ENCODE peak calls at places on chromosome 2, in nine cellular contexts. D, Q, J, H, T, F, M, E and V are unnamed samples.

GRCh38 chr2:198968585-198968984 is 489.2 kb downstream of the SATB2 start:
- DNase-seq in T (no peak), E (peak), J (no peak), D (no peak), F (no peak), M (no peak), H (no peak), Q (no peak), V (no peak)

GRCh38 chr2:170161516-170162260 is 16.3 kb upstream of the MYO3B start:
- DNase-seq in F (no peak), J (no peak), Q (no peak), E (no peak), T (no peak), H (peak), D (no peak), M (no peak), V (no peak)

GRCh38 chr2:75334076-75334475 is 134.8 kb upstream of the TACR1 start:
- DNase-seq in Q (no peak), H (no peak), E (no peak), T (no peak), M (no peak), F (no peak), D (no peak), J (no peak), V (no peak)

GRCh38 chr2:168246483-168247340 is 683 bp downstream of the STK39 start:
- DNase-seq in M (peak), E (peak), D (peak), T (peak), J (peak), H (peak), Q (peak), F (peak), V (peak)

GRCh38 chr2:154132827-154133226 is 261.1 kb downstream of the GALNT13 start:
- DNase-seq in H (no peak), F (no peak), D (no peak), E (no peak), J (no peak), T (no peak), Q (no peak), M (no peak), V (no peak)

GRCh38 chr2:10123281-10123680 is 742 bp downstream of the RRM2 start:
- DNase-seq in T (no peak), F (no peak), E (no peak), D (no peak), Q (no peak), H (no peak), J (no peak), M (no peak), V (peak)

GRCh38 chr2:197852127-197852526 is 47.7 kb downstream of the PLCL1 start:
- DNase-seq in Q (no peak), T (no peak), H (no peak), F (no peak), E (no peak), M (no peak), D (no peak), J (no peak), V (no peak)

GRCh38 chr2:235639387-235639786 is 145.5 kb downstream of the AGAP1 start:
- DNase-seq in D (no peak), T (no peak), F (peak), E (peak), H (no peak), M (no peak), J (peak), Q (no peak), V (peak)

GRCh38 chr2:99403524-99403923 is 66.3 kb downstream of the EIF5B start:
- DNase-seq in H (peak), M (no peak), D (no peak), E (no peak), F (no peak), Q (no peak), J (no peak), T (peak), V (no peak)

GRCh38 chr2:20182241-20182931 is 42.5 kb downstream of the SDC1 start:
- DNase-seq in H (peak), Q (peak), M (no peak), E (peak), J (no peak), F (peak), D (peak), T (no peak), V (no peak)

GRCh38 chr2:150143087-150143536 is 344.4 kb downstream of the RND3 start:
- DNase-seq in F (peak), M (no peak), D (no peak), Q (no peak), T (no peak), H (no peak), J (no peak), E (no peak), V (no peak)

GRCh38 chr2:6337123-6337830 is 528.4 kb downstream of the CMPK2 start:
- DNase-seq in E (no peak), J (no peak), H (no peak), F (no peak), Q (no peak), D (no peak), M (no peak), T (no peak), V (no peak)

GRCh38 chr2:217434183-217434620 is 568.6 kb downstream of the TNS1 start:
- DNase-seq in D (peak), J (peak), H (peak), F (peak), T (peak), E (peak), Q (no peak), M (no peak), V (peak)

GRCh38 chr2:52431352-52431760 is 1336.2 kb upstream of the CHAC2 start:
- DNase-seq in T (no peak), F (no peak), H (no peak), M (peak), J (no peak), E (no peak), D (no peak), Q (no peak), V (no peak)

GRCh38 chr2:225334524-225334923 is 65.0 kb upstream of the NYAP2 start:
- DNase-seq in M (no peak), F (no peak), D (no peak), E (no peak), H (no peak), Q (no peak), T (no peak), J (no peak), V (no peak)

GRCh38 chr2:214451516-214451915 is 40.7 kb downstream of the VWC2L start:
- DNase-seq in D (no peak), M (no peak), F (no peak), E (no peak), T (no peak), H (no peak), Q (no peak), J (no peak), V (no peak)

GRCh38 chr2:20122864-20123263 is 71.4 kb upstream of the LAPTM4A start:
- DNase-seq in D (no peak), J (no peak), Q (no peak), M (no peak), F (no peak), T (no peak), E (no peak), H (no peak), V (no peak)

GRCh38 chr2:240898108-240898730 is 2.3 kb upstream of the MAB21L4 start:
- DNase-seq in M (peak), J (no peak), H (no peak), E (peak), D (peak), F (no peak), Q (no peak), T (no peak), V (no peak)

GRCh38 chr2:8159966-8160603 is 521.8 kb upstream of the ID2 start:
- DNase-seq in M (no peak), J (no peak), F (no peak), D (no peak), E (no peak), H (no peak), Q (no peak), T (peak), V (no peak)

GRCh38 chr2:33111002-33111446 is 164.3 kb downstream of the LTBP1 start:
- DNase-seq in F (peak), T (no peak), Q (no peak), H (no peak), M (no peak), J (no peak), E (no peak), D (no peak), V (no peak)

GRCh38 chr2:101518470-101519172 is 43.7 kb upstream of the RFX8 start:
- DNase-seq in Q (peak), H (peak), D (peak), F (peak), J (no peak), T (peak), M (no peak), E (peak), V (no peak)

GRCh38 chr2:240570531-240571313 is 2.4 kb downstream of the RNPEPL1 start:
- DNase-seq in M (peak), T (no peak), J (no peak), H (no peak), E (peak), F (no peak), D (peak), Q (peak), V (no peak)

GRCh38 chr2:146370821-146371220 is 1474.0 kb upstream of the ACVR2A start:
- DNase-seq in T (no peak), E (no peak), Q (no peak), F (peak), M (no peak), H (no peak), D (no peak), J (no peak), V (no peak)

GRCh38 chr2:204914708-204915107 is 369.4 kb downstream of the PARD3B start:
- DNase-seq in F (no peak), H (peak), M (no peak), T (no peak), J (no peak), Q (no peak), E (no peak), D (no peak), V (no peak)

GRCh38 chr2:238021327-238021726 is 39.5 kb upstream of the SCLY start:
- DNase-seq in M (no peak), F (peak), E (no peak), T (no peak), J (no peak), Q (no peak), H (no peak), D (no peak), V (no peak)

GRCh38 chr2:162212366-162212765 is 30.9 kb downstream of the FAP start:
- DNase-seq in T (no peak), D (no peak), J (no peak), H (no peak), Q (no peak), E (no peak), F (peak), M (no peak), V (no peak)

DNA sequence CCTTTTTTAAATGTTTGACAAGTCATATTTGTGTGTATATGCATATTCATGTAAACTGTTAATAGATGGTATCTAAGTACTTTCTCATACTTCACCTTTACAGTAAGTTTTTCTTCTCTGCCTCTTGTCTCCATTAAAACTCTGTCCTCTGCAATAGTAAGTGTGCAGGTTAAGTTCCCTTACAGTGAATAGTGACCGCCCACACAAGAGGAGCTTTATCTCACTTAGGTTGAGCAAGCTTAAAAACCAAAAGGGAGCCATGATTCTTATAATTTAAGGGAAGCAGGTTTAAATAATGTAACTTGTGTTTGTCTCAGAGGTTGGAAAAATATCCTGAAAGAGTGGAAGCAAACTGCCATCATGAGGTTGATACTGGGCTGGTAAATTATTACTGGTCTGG is 61.3 kb downstream of the MRPS9 start:
- DNase-seq in H (no peak), T (no peak), D (no peak), M (no peak), F (no peak), J (no peak), Q (no peak), E (no peak), V (no peak)
- TF ChIP-seq POLR2A in H (no peak), T (no peak), D (no peak), M (no peak), F (no peak), J (no peak), Q (no peak), E (no peak), V (no peak)

GRCh38 chr2:173926875-173927274 is 38.3 kb downstream of the SP3 start:
- DNase-seq in T (no peak), H (no peak), E (no peak), M (no peak), F (no peak), D (no peak), Q (no peak), J (no peak), V (no peak)

GRCh38 chr2:173922068-173922467 is 43.1 kb downstream of the SP3 start:
- DNase-seq in E (no peak), M (no peak), F (no peak), J (no peak), T (no peak), D (no peak), H (peak), Q (no peak), V (no peak)

GRCh38 chr2:173922760-173923159 is 42.4 kb downstream of the SP3 start:
- DNase-seq in T (no peak), Q (no peak), H (no peak), D (no peak), E (no peak), J (no peak), M (no peak), F (peak), V (no peak)

GRCh38 chr2:173929441-173929840 is 35.7 kb downstream of the SP3 start:
- DNase-seq in Q (no peak), T (no peak), H (no peak), J (no peak), F (peak), E (no peak), M (no peak), D (no peak), V (no peak)

GRCh38 chr2:173924285-173924684 is 40.9 kb downstream of the SP3 start:
- DNase-seq in T (no peak), J (no peak), D (no peak), E (no peak), F (no peak), H (no peak), M (no peak), Q (no peak), V (no peak)
- TF ChIP-seq POLR2A in T (no peak), J (no peak), D (no peak), E (no peak), F (no peak), H (no peak), M (no peak), Q (no peak), V (no peak)

GRCh38 chr2:68861330-68861729 is 9.9 kb downstream of the BMP10 start:
- DNase-seq in F (no peak), D (no peak), H (no peak), Q (no peak), T (no peak), E (no peak), M (no peak), J (no peak), V (no peak)

GRCh38 chr2:68860111-68860510 is 11.1 kb downstream of the BMP10 start:
- DNase-seq in H (no peak), Q (no peak), F (no peak), M (no peak), J (no peak), E (no peak), D (no peak), T (no peak), V (no peak)

GRCh38 chr2:68857446-68857845 is 13.8 kb downstream of the BMP10 start:
- DNase-seq in F (no peak), H (no peak), M (no peak), E (no peak), D (no peak), T (no peak), J (no peak), Q (no peak), V (no peak)

GRCh38 chr2:68855550-68855949 is 15.6 kb downstream of the BMP10 start:
- DNase-seq in E (no peak), D (no peak), H (no peak), F (no peak), M (no peak), T (no peak), Q (no peak), J (no peak), V (peak)

DNA sequence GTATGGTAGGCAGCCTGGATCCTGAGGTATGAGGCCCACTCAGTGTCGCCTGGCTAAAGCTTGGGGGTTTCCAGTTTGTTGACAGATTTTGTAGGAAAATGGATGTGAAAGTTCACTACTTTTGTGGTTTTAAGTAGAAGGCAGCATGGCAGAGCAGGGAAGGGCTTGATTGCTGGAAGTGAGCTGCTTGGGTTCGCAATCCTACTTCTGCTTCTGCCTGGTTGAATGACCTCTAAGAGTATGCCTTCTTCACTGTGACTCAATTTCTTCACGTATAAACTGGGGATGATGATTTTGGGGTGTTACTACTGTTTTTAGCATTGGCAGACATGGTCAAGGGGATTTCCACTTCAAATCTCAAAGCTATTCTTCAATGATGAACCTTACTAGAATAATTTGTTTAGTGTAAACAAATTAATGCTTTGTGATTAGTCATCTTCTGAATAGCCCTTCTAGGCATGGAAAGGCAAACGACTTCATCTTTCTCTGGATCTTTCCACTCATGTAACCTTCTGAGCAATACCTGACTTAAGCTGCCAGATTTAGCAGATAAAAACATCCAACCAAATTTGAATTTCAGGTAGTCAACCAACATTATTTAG is 13.2 kb downstream of the BMP10 start:
- DNase-seq in H (no peak), J (no peak), T (no peak), E (no peak), F (peak), Q (no peak), M (no peak), D (no peak), V (no peak)
- TF ChIP-seq POLR2A in H (no peak), J (no peak), T (no peak), E (no peak), F (no peak), Q (no peak), M (no peak), D (no peak), V (no peak)

GRCh38 chr2:42793314-42794270 is 1.2 kb upstream of the HAAO start:
- DNase-seq in Q (no peak), H (no peak), E (no peak), F (no peak), J (peak), D (no peak), M (no peak), T (no peak), V (no peak)
- TF ChIP-seq POLR2A in Q (no peak), H (no peak), E (no peak), F (no peak), J (no peak), D (no peak), M (no peak), T (no peak), V (no peak)